ENCODE peak calls at places on chromosome 17, in eight cellular contexts. One of them, this sample, is unnamed.

GRCh38 chr17:55536205-55536604 is 25.0 kb upstream of the SMIM36 start:
- ATAC-seq in lower lobe of right lung: no peak
- ATAC-seq in mucosa of descending colon: no peak
- ATAC-seq in right cardiac atrium: no peak
- ATAC-seq in stimulated activated naive CD8-positive, alpha-beta T cell treated with anti-CD3 and anti-CD28 coated beads, Interleukin-15, Interleukin-2, amounts not matched to agents 100 U/mL and 50 U/mL, for 24 hours: no peak
- ATAC-seq in T-cell: no peak
- ATAC-seq in left lung: no peak
- ATAC-seq in effector memory CD8-positive, alpha-beta T cell: no peak
- ATAC-seq in this sample: no peak

GRCh38 chr17:35788504-35788998 is 6.9 kb downstream of the MMP28 start:
- ATAC-seq in lower lobe of right lung: peak; percentile 43
- ATAC-seq in mucosa of descending colon: peak; percentile 62
- ATAC-seq in right cardiac atrium: peak; percentile 84
- ATAC-seq in stimulated activated naive CD8-positive, alpha-beta T cell treated with anti-CD3 and anti-CD28 coated beads, Interleukin-15, Interleukin-2, amounts not matched to agents 100 U/mL and 50 U/mL, for 24 hours: peak; percentile 75
- ATAC-seq in T-cell: peak; percentile 17
- ATAC-seq in left lung: peak; percentile 53
- ATAC-seq in effector memory CD8-positive, alpha-beta T cell: no peak
- ATAC-seq in this sample: peak; percentile 72

GRCh38 chr17:18368948-18369347 is 5.6 kb upstream of the SHMT1 start:
- ATAC-seq in lower lobe of right lung: no peak
- ATAC-seq in mucosa of descending colon: no peak
- ATAC-seq in right cardiac atrium: no peak
- ATAC-seq in stimulated activated naive CD8-positive, alpha-beta T cell treated with anti-CD3 and anti-CD28 coated beads, Interleukin-15, Interleukin-2, amounts not matched to agents 100 U/mL and 50 U/mL, for 24 hours: no peak
- ATAC-seq in T-cell: no peak
- ATAC-seq in left lung: no peak
- ATAC-seq in effector memory CD8-positive, alpha-beta T cell: no peak
- ATAC-seq in this sample: no peak

GRCh38 chr17:80942360-80943345 is 49.0 kb upstream of the CHMP6 start:
- ATAC-seq in lower lobe of right lung: peak; percentile 76
- ATAC-seq in mucosa of descending colon: peak; percentile 80
- ATAC-seq in right cardiac atrium: peak; percentile 94
- ATAC-seq in stimulated activated naive CD8-positive, alpha-beta T cell treated with anti-CD3 and anti-CD28 coated beads, Interleukin-15, Interleukin-2, amounts not matched to agents 100 U/mL and 50 U/mL, for 24 hours: no peak
- ATAC-seq in T-cell: no peak
- ATAC-seq in left lung: peak; percentile 72
- ATAC-seq in effector memory CD8-positive, alpha-beta T cell: no peak
- ATAC-seq in this sample: peak; percentile 95

GRCh38 chr17:18967806-18968744 is 16.1 kb downstream of the SLC5A10 start:
- ATAC-seq in lower lobe of right lung: no peak
- ATAC-seq in mucosa of descending colon: peak; percentile 7
- ATAC-seq in right cardiac atrium: no peak
- ATAC-seq in stimulated activated naive CD8-positive, alpha-beta T cell treated with anti-CD3 and anti-CD28 coated beads, Interleukin-15, Interleukin-2, amounts not matched to agents 100 U/mL and 50 U/mL, for 24 hours: no peak
- ATAC-seq in T-cell: no peak
- ATAC-seq in left lung: no peak
- ATAC-seq in effector memory CD8-positive, alpha-beta T cell: no peak
- ATAC-seq in this sample: no peak

GRCh38 chr17:16470302-16470701 is 21.7 kb downstream of the LRRC75A start:
- ATAC-seq in lower lobe of right lung: no peak
- ATAC-seq in mucosa of descending colon: no peak
- ATAC-seq in right cardiac atrium: no peak
- ATAC-seq in stimulated activated naive CD8-positive, alpha-beta T cell treated with anti-CD3 and anti-CD28 coated beads, Interleukin-15, Interleukin-2, amounts not matched to agents 100 U/mL and 50 U/mL, for 24 hours: no peak
- ATAC-seq in T-cell: no peak
- ATAC-seq in left lung: no peak
- ATAC-seq in effector memory CD8-positive, alpha-beta T cell: no peak
- ATAC-seq in this sample: no peak

GRCh38 chr17:81891303-81891552 is 158 bp downstream of the ALYREF start:
- ATAC-seq in lower lobe of right lung: no peak
- ATAC-seq in mucosa of descending colon: no peak
- ATAC-seq in right cardiac atrium: no peak
- ATAC-seq in stimulated activated naive CD8-positive, alpha-beta T cell treated with anti-CD3 and anti-CD28 coated beads, Interleukin-15, Interleukin-2, amounts not matched to agents 100 U/mL and 50 U/mL, for 24 hours: peak; percentile 1
- ATAC-seq in T-cell: no peak
- ATAC-seq in left lung: no peak
- ATAC-seq in effector memory CD8-positive, alpha-beta T cell: peak; percentile 6
- ATAC-seq in this sample: no peak

GRCh38 chr17:66331038-66331816 is 28.8 kb downstream of the PRKCA start:
- ATAC-seq in lower lobe of right lung: no peak
- ATAC-seq in mucosa of descending colon: peak; percentile 54
- ATAC-seq in right cardiac atrium: no peak
- ATAC-seq in stimulated activated naive CD8-positive, alpha-beta T cell treated with anti-CD3 and anti-CD28 coated beads, Interleukin-15, Interleukin-2, amounts not matched to agents 100 U/mL and 50 U/mL, for 24 hours: peak; percentile 81
- ATAC-seq in T-cell: peak; percentile 90
- ATAC-seq in left lung: no peak
- ATAC-seq in effector memory CD8-positive, alpha-beta T cell: peak; percentile 80
- ATAC-seq in this sample: no peak

GRCh38 chr17:7867881-7868329 is 10.1 kb downstream of the CYB5D1 start:
- ATAC-seq in lower lobe of right lung: peak; percentile 48
- ATAC-seq in mucosa of descending colon: peak; percentile 83
- ATAC-seq in right cardiac atrium: no peak
- ATAC-seq in stimulated activated naive CD8-positive, alpha-beta T cell treated with anti-CD3 and anti-CD28 coated beads, Interleukin-15, Interleukin-2, amounts not matched to agents 100 U/mL and 50 U/mL, for 24 hours: no peak
- ATAC-seq in T-cell: peak; percentile 93
- ATAC-seq in left lung: no peak
- ATAC-seq in effector memory CD8-positive, alpha-beta T cell: peak; percentile 93
- ATAC-seq in this sample: no peak

GRCh38 chr17:51442112-51442865 is 181.9 kb downstream of the UTP18 start:
- ATAC-seq in lower lobe of right lung: no peak
- ATAC-seq in mucosa of descending colon: peak; percentile 58
- ATAC-seq in right cardiac atrium: no peak
- ATAC-seq in stimulated activated naive CD8-positive, alpha-beta T cell treated with anti-CD3 and anti-CD28 coated beads, Interleukin-15, Interleukin-2, amounts not matched to agents 100 U/mL and 50 U/mL, for 24 hours: no peak
- ATAC-seq in T-cell: no peak
- ATAC-seq in left lung: no peak
- ATAC-seq in effector memory CD8-positive, alpha-beta T cell: no peak
- ATAC-seq in this sample: no peak

GRCh38 chr17:22202702-22203101 is 510.4 kb downstream of the KCNJ18 start:
- ATAC-seq in lower lobe of right lung: peak; percentile 38
- ATAC-seq in mucosa of descending colon: no peak
- ATAC-seq in right cardiac atrium: no peak
- ATAC-seq in stimulated activated naive CD8-positive, alpha-beta T cell treated with anti-CD3 and anti-CD28 coated beads, Interleukin-15, Interleukin-2, amounts not matched to agents 100 U/mL and 50 U/mL, for 24 hours: no peak
- ATAC-seq in T-cell: no peak
- ATAC-seq in left lung: no peak
- ATAC-seq in effector memory CD8-positive, alpha-beta T cell: peak; percentile 42
- ATAC-seq in this sample: no peak

GRCh38 chr17:38554430-38555350 is 51.1 kb downstream of the SRCIN1 start:
- ATAC-seq in lower lobe of right lung: no peak
- ATAC-seq in mucosa of descending colon: no peak
- ATAC-seq in right cardiac atrium: no peak
- ATAC-seq in stimulated activated naive CD8-positive, alpha-beta T cell treated with anti-CD3 and anti-CD28 coated beads, Interleukin-15, Interleukin-2, amounts not matched to agents 100 U/mL and 50 U/mL, for 24 hours: no peak
- ATAC-seq in T-cell: no peak
- ATAC-seq in left lung: no peak
- ATAC-seq in effector memory CD8-positive, alpha-beta T cell: no peak
- ATAC-seq in this sample: no peak

GRCh38 chr17:77453613-77454559 is 313.1 kb downstream of the SEC14L1 start:
- ATAC-seq in lower lobe of right lung: peak; percentile 4
- ATAC-seq in mucosa of descending colon: peak; percentile 18
- ATAC-seq in right cardiac atrium: no peak
- ATAC-seq in stimulated activated naive CD8-positive, alpha-beta T cell treated with anti-CD3 and anti-CD28 coated beads, Interleukin-15, Interleukin-2, amounts not matched to agents 100 U/mL and 50 U/mL, for 24 hours: peak; percentile 42
- ATAC-seq in T-cell: peak; percentile 46
- ATAC-seq in left lung: no peak
- ATAC-seq in effector memory CD8-positive, alpha-beta T cell: peak; percentile 46
- ATAC-seq in this sample: no peak

GRCh38 chr17:43667506-43668438 is 6.0 kb upstream of the MEOX1 start:
- ATAC-seq in lower lobe of right lung: no peak
- ATAC-seq in mucosa of descending colon: no peak
- ATAC-seq in right cardiac atrium: no peak
- ATAC-seq in stimulated activated naive CD8-positive, alpha-beta T cell treated with anti-CD3 and anti-CD28 coated beads, Interleukin-15, Interleukin-2, amounts not matched to agents 100 U/mL and 50 U/mL, for 24 hours: peak; percentile 72
- ATAC-seq in T-cell: no peak
- ATAC-seq in left lung: no peak
- ATAC-seq in effector memory CD8-positive, alpha-beta T cell: no peak
- ATAC-seq in this sample: no peak

GRCh38 chr17:77420804-77421634 is 280.2 kb downstream of the SEC14L1 start:
- ATAC-seq in lower lobe of right lung: no peak
- ATAC-seq in mucosa of descending colon: peak; percentile 5
- ATAC-seq in right cardiac atrium: no peak
- ATAC-seq in stimulated activated naive CD8-positive, alpha-beta T cell treated with anti-CD3 and anti-CD28 coated beads, Interleukin-15, Interleukin-2, amounts not matched to agents 100 U/mL and 50 U/mL, for 24 hours: peak; percentile 44
- ATAC-seq in T-cell: peak; percentile 52
- ATAC-seq in left lung: peak; percentile 2
- ATAC-seq in effector memory CD8-positive, alpha-beta T cell: peak; percentile 77
- ATAC-seq in this sample: no peak

GRCh38 chr17:1473170-1473569 is 17.1 kb upstream of the CRK start:
- ATAC-seq in lower lobe of right lung: no peak
- ATAC-seq in mucosa of descending colon: peak; percentile 11
- ATAC-seq in right cardiac atrium: no peak
- ATAC-seq in stimulated activated naive CD8-positive, alpha-beta T cell treated with anti-CD3 and anti-CD28 coated beads, Interleukin-15, Interleukin-2, amounts not matched to agents 100 U/mL and 50 U/mL, for 24 hours: peak; percentile 61
- ATAC-seq in T-cell: peak; percentile 63
- ATAC-seq in left lung: no peak
- ATAC-seq in effector memory CD8-positive, alpha-beta T cell: no peak
- ATAC-seq in this sample: no peak

GRCh38 chr17:73387746-73388577 is 76.2 kb upstream of the CDC42EP4 start:
- ATAC-seq in lower lobe of right lung: peak; percentile 9
- ATAC-seq in mucosa of descending colon: no peak
- ATAC-seq in right cardiac atrium: no peak
- ATAC-seq in stimulated activated naive CD8-positive, alpha-beta T cell treated with anti-CD3 and anti-CD28 coated beads, Interleukin-15, Interleukin-2, amounts not matched to agents 100 U/mL and 50 U/mL, for 24 hours: no peak
- ATAC-seq in T-cell: no peak
- ATAC-seq in left lung: no peak
- ATAC-seq in effector memory CD8-positive, alpha-beta T cell: no peak
- ATAC-seq in this sample: no peak

GRCh38 chr17:75737133-75737962 is 16.1 kb downstream of the ITGB4 start:
- ATAC-seq in lower lobe of right lung: no peak
- ATAC-seq in mucosa of descending colon: no peak
- ATAC-seq in right cardiac atrium: no peak
- ATAC-seq in stimulated activated naive CD8-positive, alpha-beta T cell treated with anti-CD3 and anti-CD28 coated beads, Interleukin-15, Interleukin-2, amounts not matched to agents 100 U/mL and 50 U/mL, for 24 hours: no peak
- ATAC-seq in T-cell: no peak
- ATAC-seq in left lung: no peak
- ATAC-seq in effector memory CD8-positive, alpha-beta T cell: no peak
- ATAC-seq in this sample: peak; percentile 4

GRCh38 chr17:3907483-3908216 is 8.6 kb downstream of the P2RX1 start:
- ATAC-seq in lower lobe of right lung: peak; percentile 22
- ATAC-seq in mucosa of descending colon: peak; percentile 42
- ATAC-seq in right cardiac atrium: no peak
- ATAC-seq in stimulated activated naive CD8-positive, alpha-beta T cell treated with anti-CD3 and anti-CD28 coated beads, Interleukin-15, Interleukin-2, amounts not matched to agents 100 U/mL and 50 U/mL, for 24 hours: no peak
- ATAC-seq in T-cell: no peak
- ATAC-seq in left lung: peak; percentile 23
- ATAC-seq in effector memory CD8-positive, alpha-beta T cell: no peak
- ATAC-seq in this sample: no peak

GRCh38 chr17:5045496-5045895 is 10.3 kb upstream of the SLC52A1 start:
- ATAC-seq in lower lobe of right lung: no peak
- ATAC-seq in mucosa of descending colon: peak; percentile 70
- ATAC-seq in right cardiac atrium: no peak
- ATAC-seq in stimulated activated naive CD8-positive, alpha-beta T cell treated with anti-CD3 and anti-CD28 coated beads, Interleukin-15, Interleukin-2, amounts not matched to agents 100 U/mL and 50 U/mL, for 24 hours: no peak
- ATAC-seq in T-cell: no peak
- ATAC-seq in left lung: no peak
- ATAC-seq in effector memory CD8-positive, alpha-beta T cell: no peak
- ATAC-seq in this sample: no peak

GRCh38 chr17:74211141-74211928 is 2.0 kb upstream of the TTYH2 start:
- ATAC-seq in lower lobe of right lung: no peak
- ATAC-seq in mucosa of descending colon: no peak
- ATAC-seq in right cardiac atrium: no peak
- ATAC-seq in stimulated activated naive CD8-positive, alpha-beta T cell treated with anti-CD3 and anti-CD28 coated beads, Interleukin-15, Interleukin-2, amounts not matched to agents 100 U/mL and 50 U/mL, for 24 hours: peak; percentile 7
- ATAC-seq in T-cell: no peak
- ATAC-seq in left lung: no peak
- ATAC-seq in effector memory CD8-positive, alpha-beta T cell: no peak
- ATAC-seq in this sample: no peak

GRCh38 chr17:6548578-6549330 is 7.6 kb downstream of the PITPNM3 start:
- ATAC-seq in lower lobe of right lung: peak; percentile 64
- ATAC-seq in mucosa of descending colon: no peak
- ATAC-seq in right cardiac atrium: peak; percentile 80
- ATAC-seq in stimulated activated naive CD8-positive, alpha-beta T cell treated with anti-CD3 and anti-CD28 coated beads, Interleukin-15, Interleukin-2, amounts not matched to agents 100 U/mL and 50 U/mL, for 24 hours: no peak
- ATAC-seq in T-cell: peak; percentile 87
- ATAC-seq in left lung: peak; percentile 63
- ATAC-seq in effector memory CD8-positive, alpha-beta T cell: no peak
- ATAC-seq in this sample: peak; percentile 87

GRCh38 chr17:1067282-1067956 is 70.5 kb downstream of the TIMM22 start:
- ATAC-seq in lower lobe of right lung: peak; percentile 95
- ATAC-seq in mucosa of descending colon: peak; percentile 61
- ATAC-seq in right cardiac atrium: peak; percentile 80
- ATAC-seq in stimulated activated naive CD8-positive, alpha-beta T cell treated with anti-CD3 and anti-CD28 coated beads, Interleukin-15, Interleukin-2, amounts not matched to agents 100 U/mL and 50 U/mL, for 24 hours: no peak
- ATAC-seq in T-cell: no peak
- ATAC-seq in left lung: peak; percentile 94
- ATAC-seq in effector memory CD8-positive, alpha-beta T cell: no peak
- ATAC-seq in this sample: no peak

GRCh38 chr17:4426499-4427208 is 7.1 kb upstream of the SPNS3 start:
- ATAC-seq in lower lobe of right lung: peak; percentile 81
- ATAC-seq in mucosa of descending colon: no peak
- ATAC-seq in right cardiac atrium: no peak
- ATAC-seq in stimulated activated naive CD8-positive, alpha-beta T cell treated with anti-CD3 and anti-CD28 coated beads, Interleukin-15, Interleukin-2, amounts not matched to agents 100 U/mL and 50 U/mL, for 24 hours: no peak
- ATAC-seq in T-cell: no peak
- ATAC-seq in left lung: peak; percentile 91
- ATAC-seq in effector memory CD8-positive, alpha-beta T cell: no peak
- ATAC-seq in this sample: no peak

GRCh38 chr17:71313866-71314265 is 807.0 kb upstream of the SOX9 start:
- ATAC-seq in lower lobe of right lung: no peak
- ATAC-seq in mucosa of descending colon: no peak
- ATAC-seq in right cardiac atrium: no peak
- ATAC-seq in stimulated activated naive CD8-positive, alpha-beta T cell treated with anti-CD3 and anti-CD28 coated beads, Interleukin-15, Interleukin-2, amounts not matched to agents 100 U/mL and 50 U/mL, for 24 hours: no peak
- ATAC-seq in T-cell: no peak
- ATAC-seq in left lung: no peak
- ATAC-seq in effector memory CD8-positive, alpha-beta T cell: no peak
- ATAC-seq in this sample: no peak

GRCh38 chr17:75244133-75244866 is 17.1 kb downstream of the GGA3 start:
- ATAC-seq in lower lobe of right lung: peak; percentile 12
- ATAC-seq in mucosa of descending colon: peak; percentile 27
- ATAC-seq in right cardiac atrium: no peak
- ATAC-seq in stimulated activated naive CD8-positive, alpha-beta T cell treated with anti-CD3 and anti-CD28 coated beads, Interleukin-15, Interleukin-2, amounts not matched to agents 100 U/mL and 50 U/mL, for 24 hours: peak; percentile 19
- ATAC-seq in T-cell: no peak
- ATAC-seq in left lung: peak; percentile 7
- ATAC-seq in effector memory CD8-positive, alpha-beta T cell: no peak
- ATAC-seq in this sample: no peak

GRCh38 chr17:74478369-74479100 is 12.1 kb downstream of the CD300A start:
- ATAC-seq in lower lobe of right lung: peak; percentile 76
- ATAC-seq in mucosa of descending colon: peak; percentile 59
- ATAC-seq in right cardiac atrium: peak; percentile 52
- ATAC-seq in stimulated activated naive CD8-positive, alpha-beta T cell treated with anti-CD3 and anti-CD28 coated beads, Interleukin-15, Interleukin-2, amounts not matched to agents 100 U/mL and 50 U/mL, for 24 hours: peak; percentile 63
- ATAC-seq in T-cell: peak; percentile 80
- ATAC-seq in left lung: peak; percentile 85
- ATAC-seq in effector memory CD8-positive, alpha-beta T cell: peak; percentile 11
- ATAC-seq in this sample: peak; percentile 45